ENCODE peak calls at places on chromosomes 1 and 21, in nine cellular contexts. W is T-helper 1 cell; N is activated T-cell treated with anti-CD3 and anti-CD28 coated beads for 1 hour; E is T-helper 22 cell; D is right cardiac atrium; O is SK-MEL-5; M is stimulated activated CD4-positive, alpha-beta T cell treated with anti-CD3 and anti-CD28 coated beads, Interleukin-15, amount 100 ng/mL, for 24 hours; K is nephron progenitor cell; I is WTC11. R is an unnamed sample.

GRCh38 chr21:41497008-41497407 is 10.9 kb downstream of the TMPRSS2 start:
- DNase-seq in N (no peak), D (no peak), M (no peak), I (no peak), W (no peak), O (no peak), K (no peak), E (no peak), R (no peak)

GRCh38 chr1:151828931-151829330 is 2.7 kb downstream of the RORC start:
- DNase-seq in I (peak), D (peak), M (no peak), K (peak), O (peak), W (no peak), E (no peak), N (no peak), R (no peak)

GRCh38 chr1:155812878-155813277 is 44.1 kb downstream of the GON4L start:
- DNase-seq in K (no peak), M (no peak), I (no peak), N (no peak), D (no peak), E (no peak), O (no peak), W (no peak), R (no peak)

GRCh38 chr1:184635347-184636155 is 119.1 kb downstream of the EDEM3 start:
- DNase-seq in W (no peak), N (no peak), O (peak), M (no peak), K (no peak), D (no peak), E (no peak), I (no peak), R (no peak)

GRCh38 chr1:19053486-19053885 is 97.0 kb upstream of the IFFO2 start:
- DNase-seq in W (no peak), D (no peak), N (no peak), I (no peak), M (no peak), K (no peak), E (no peak), O (no peak), R (no peak)

GRCh38 chr1:6972390-6972789 is 187.1 kb downstream of the CAMTA1 start:
- DNase-seq in D (no peak), I (no peak), N (no peak), E (no peak), K (no peak), M (no peak), W (no peak), O (no peak), R (no peak)

GRCh38 chr1:210288106-210288505 is 40.6 kb upstream of the HHAT start:
- DNase-seq in I (no peak), K (no peak), N (no peak), D (no peak), O (no peak), W (no peak), E (no peak), M (no peak), R (no peak)

GRCh38 chr1:169604781-169605560 is 18.7 kb upstream of the F5 start:
- DNase-seq in M (peak), D (no peak), K (no peak), I (no peak), W (peak), O (no peak), N (peak), E (peak), R (peak)

GRCh38 chr21:42235593-42235992 is 16.7 kb downstream of the ABCG1 start:
- DNase-seq in D (no peak), O (no peak), E (no peak), W (no peak), K (no peak), I (no peak), N (no peak), M (no peak), R (no peak)

GRCh38 chr1:59238993-59239392 is 57.9 kb upstream of the FGGY start:
- DNase-seq in I (no peak), M (no peak), E (no peak), K (no peak), N (no peak), D (no peak), W (no peak), O (no peak), R (no peak)

GRCh38 chr1:109161836-109162606 is 48.1 kb downstream of the ELAPOR1 start:
- DNase-seq in D (peak), N (no peak), O (peak), K (no peak), W (peak), M (peak), I (no peak), E (no peak), R (no peak)

GRCh38 chr21:42440187-42440792 is 36.6 kb downstream of the UBASH3A start:
- DNase-seq in N (no peak), O (no peak), K (no peak), I (no peak), M (peak), D (no peak), E (no peak), W (no peak), R (no peak)

GRCh38 chr1:12287869-12288268 is 58.0 kb downstream of the VPS13D start:
- DNase-seq in M (no peak), E (no peak), D (no peak), K (no peak), N (no peak), O (no peak), I (no peak), W (no peak), R (no peak)

GRCh38 chr1:246160398-246160797 is 346.7 kb downstream of the SMYD3 start:
- DNase-seq in M (no peak), I (no peak), D (no peak), E (no peak), N (no peak), O (no peak), W (no peak), K (no peak), R (no peak)

GRCh38 chr1:54159733-54160316 is 7.0 kb upstream of the CDCP2 start:
- DNase-seq in O (no peak), E (no peak), N (no peak), D (no peak), M (no peak), W (no peak), I (no peak), K (no peak), R (no peak)

GRCh38 chr1:163290025-163290610 is 31.6 kb upstream of the NUF2 start:
- DNase-seq in M (no peak), D (no peak), I (no peak), N (no peak), K (no peak), E (no peak), O (no peak), W (no peak), R (no peak)

GRCh38 chr21:44510508-44511218 is 29.3 kb downstream of the KRTAP10-1 start:
- DNase-seq in I (peak), E (peak), N (peak), M (peak), W (peak), D (peak), O (peak), K (peak), R (peak)

GRCh38 chr1:11537854-11538591 is 59.1 kb downstream of the DISP3 start:
- DNase-seq in N (no peak), W (no peak), K (no peak), D (no peak), I (no peak), O (no peak), M (no peak), E (no peak), R (no peak)

GRCh38 chr1:159933347-159933746 is 8.0 kb upstream of the TAGLN2 start:
- DNase-seq in D (no peak), N (no peak), O (no peak), I (no peak), K (no peak), W (no peak), M (no peak), E (no peak), R (no peak)